ENCODE peak calls at places on chromosome 15, in seven cellular contexts. N is bronchial epithelial cell; L is heart left ventricle; V is substantia nigra; I is NCI-H1092; F is stimulated activated CD4-positive, alpha-beta T cell treated with anti-CD3 and anti-CD28 coated beads, Interleukin-1b, Interleukin-23, amount 100 ng/mL, for 1 hour; K is germinal center. R is an unnamed sample.

GRCh38 chr15:58448331-58448730 is 16.5 kb downstream of the LIPC start:
- DNase-seq in V (no peak), L (no peak), I (no peak), N (no peak), F (no peak), K (no peak), R (no peak)

GRCh38 chr15:36880226-36880912 is 220.0 kb downstream of the MEIS2 start:
- DNase-seq in N (no peak), V (no peak), I (no peak), L (no peak), K (no peak), F (no peak), R (no peak)

GRCh38 chr15:63079938-63080626 is 37.5 kb downstream of the TPM1 start:
- DNase-seq in K (no peak), N (peak), L (no peak), I (no peak), F (no peak), V (no peak), R (no peak)

GRCh38 chr15:75994220-75994619 is 18.0 kb downstream of the NRG4 start:
- DNase-seq in F (no peak), L (no peak), I (no peak), K (no peak), N (no peak), V (no peak), R (no peak)

GRCh38 chr15:68691667-68692066 is 112.9 kb downstream of the CORO2B start:
- DNase-seq in N (no peak), L (no peak), V (no peak), I (peak), K (no peak), F (no peak), R (no peak)

GRCh38 chr15:57370929-57371328 is 5.4 kb upstream of the CGNL1 start:
- DNase-seq in L (no peak), I (no peak), K (no peak), V (no peak), N (peak), F (no peak), R (no peak)

GRCh38 chr15:51783967-51784366 is 32.6 kb downstream of the TMOD2 start:
- DNase-seq in I (no peak), F (no peak), L (no peak), N (no peak), K (no peak), V (no peak), R (no peak)

GRCh38 chr15:100920516-100921135 is 1.5 kb downstream of the LRRK1 start:
- DNase-seq in L (no peak), N (no peak), I (no peak), F (no peak), K (peak), V (no peak), R (peak)

GRCh38 chr15:70198441-70199123 is 100.9 kb upstream of the TLE3 start:
- DNase-seq in K (peak), I (no peak), L (no peak), F (no peak), N (peak), V (no peak), R (no peak)

GRCh38 chr15:66617137-66618090 is 51.6 kb upstream of the LCTL start:
- DNase-seq in F (no peak), N (peak), K (no peak), I (no peak), L (peak), V (peak), R (no peak)

R was measured in NAMALWA.